ENCODE peak calls at places on chromosomes 13 and 19, in eight cellular contexts. D, N, Q, R, O, X, H and Y are unnamed samples.

GRCh38 chr13:71979616-71980015 is 112.6 kb upstream of the DACH1 start:
- DNase-seq in N (no peak), R (peak; percentile 1), H (no peak), O (peak; percentile 49), D (no peak), X (no peak), Q (no peak), Y (no peak)

GRCh38 chr19:40745402-40745780 is 4.9 kb downstream of the ACTMAP start:
- DNase-seq in H (no peak), Q (no peak), N (no peak), X (no peak), O (no peak), R (no peak), D (peak; percentile 86), Y (no peak)

GRCh38 chr13:24822640-24823039 is 58.7 kb downstream of the RNF17 start:
- DNase-seq in X (no peak), H (no peak), D (no peak), O (no peak), Q (no peak), N (no peak), R (no peak), Y (no peak)

GRCh38 chr13:109145631-109146030 is 516.2 kb downstream of the MYO16 start:
- DNase-seq in O (peak; percentile 70), Q (no peak), D (peak; percentile 84), H (no peak), N (no peak), X (peak; percentile 30), R (peak; percentile 78), Y (peak; percentile 55)

GRCh38 chr13:105642511-105642958 is 892.9 kb downstream of the EFNB2 start:
- DNase-seq in H (no peak), X (no peak), D (no peak), Q (no peak), O (no peak), N (no peak), R (peak; percentile 64), Y (no peak)

GRCh38 chr13:30708541-30708940 is 26.8 kb upstream of the ALOX5AP start:
- DNase-seq in X (no peak), O (no peak), D (peak; percentile 79), R (no peak), H (no peak), Q (no peak), N (no peak), Y (no peak)

GRCh38 chr13:76822691-76823267 is 63.4 kb downstream of the KCTD12 start:
- DNase-seq in Q (no peak), D (peak; percentile 74), N (no peak), X (no peak), R (peak; percentile 10), O (no peak), H (no peak), Y (no peak)

GRCh38 chr19:39544201-39544903 is 4.4 kb upstream of the EID2 start:
- DNase-seq in R (no peak), H (no peak), O (no peak), D (peak; percentile 41), N (no peak), X (no peak), Q (no peak), Y (no peak)

GRCh38 chr19:55479045-55479444 is 2.6 kb downstream of the ZNF628 start:
- DNase-seq in N (no peak), X (no peak), R (no peak), H (no peak), Q (no peak), D (no peak), O (no peak), Y (no peak)

GRCh38 chr19:3778104-3778867 is 6.3 kb upstream of the RAX2 start:
- DNase-seq in Q (no peak), H (no peak), O (no peak), N (no peak), R (no peak), X (no peak), D (no peak), Y (no peak)

GRCh38 chr19:31548941-31549340 is 199.7 kb upstream of the TSHZ3 start:
- DNase-seq in H (no peak), R (peak; percentile 33), X (no peak), O (peak; percentile 50), N (peak; percentile 18), Q (peak; percentile 37), D (peak; percentile 63), Y (no peak)

GRCh38 chr19:44212865-44213346 is 574 bp downstream of the ZNF227 start:
- DNase-seq in N (no peak), O (peak; percentile 53), R (peak; percentile 40), H (no peak), D (peak; percentile 34), Q (no peak), X (no peak), Y (peak; percentile 2)

GRCh38 chr19:3832001-3832400 is 36.8 kb downstream of the ZFR2 start:
- DNase-seq in H (no peak), N (no peak), D (no peak), R (no peak), X (no peak), O (no peak), Q (no peak), Y (no peak)

GRCh38 chr19:18469245-18470107 is 31.5 kb upstream of the ISYNA1 start:
- DNase-seq in D (peak; percentile 80), R (peak; percentile 81), X (peak; percentile 71), H (peak; percentile 82), O (peak; percentile 89), N (peak; percentile 69), Q (peak; percentile 76), Y (no peak)

GRCh38 chr19:39814595-39814994 is 19.4 kb downstream of the DYRK1B start:
- DNase-seq in D (no peak), X (no peak), H (no peak), O (no peak), Q (no peak), R (no peak), N (no peak), Y (no peak)

GRCh38 chr19:39007096-39007495 is 25.3 kb downstream of the FBXO27 start:
- DNase-seq in O (peak; percentile 13), R (no peak), Q (no peak), D (no peak), N (no peak), H (no peak), X (no peak), Y (no peak)

GRCh38 chr13:19984430-19985218 is 26.1 kb downstream of the ZMYM2 start:
- DNase-seq in Q (no peak), N (no peak), H (no peak), D (peak; percentile 66), X (no peak), R (peak; percentile 16), O (peak; percentile 84), Y (peak; percentile 24)

GRCh38 chr13:75635101-75635620 is 969 bp upstream of the LMO7 start:
- DNase-seq in X (no peak), R (no peak), D (no peak), Q (no peak), N (no peak), O (peak; percentile 41), H (peak; percentile 64), Y (no peak)

GRCh38 chr13:114222461-114222968 is 12.2 kb upstream of the CDC16 start:
- DNase-seq in X (peak; percentile 30), D (peak; percentile 75), O (no peak), N (no peak), H (no peak), R (no peak), Q (peak; percentile 24), Y (no peak)

GRCh38 chr19:46990998-46991676 is 28.5 kb upstream of the NPAS1 start:
- DNase-seq in X (peak; percentile 86), H (peak; percentile 84), D (peak; percentile 92), R (peak; percentile 85), N (peak; percentile 83), O (peak; percentile 97), Q (peak; percentile 78), Y (peak; percentile 67)
- H3K4me3 ChIP-seq in X (no peak overlapping the region), H (no peak overlapping the region), D (no peak overlapping the region), R (no peak overlapping the region), N (peak overlapping the region; percentile 8), O (no peak overlapping the region), Q (no peak overlapping the region), Y (no peak overlapping the region)

GRCh38 chr19:989381-990081 is 5.4 kb downstream of the WDR18 start:
- DNase-seq in Q (no peak), H (no peak), O (no peak), X (no peak), R (no peak), D (no peak), N (no peak), Y (no peak)
- TF ChIP-seq CTCF in Q (peak; percentile 6), H (no peak), O (peak; percentile 56), X (no peak), R (no peak), D (peak; percentile 29), N (peak; percentile 20), Y (peak; percentile 30)

DNA sequence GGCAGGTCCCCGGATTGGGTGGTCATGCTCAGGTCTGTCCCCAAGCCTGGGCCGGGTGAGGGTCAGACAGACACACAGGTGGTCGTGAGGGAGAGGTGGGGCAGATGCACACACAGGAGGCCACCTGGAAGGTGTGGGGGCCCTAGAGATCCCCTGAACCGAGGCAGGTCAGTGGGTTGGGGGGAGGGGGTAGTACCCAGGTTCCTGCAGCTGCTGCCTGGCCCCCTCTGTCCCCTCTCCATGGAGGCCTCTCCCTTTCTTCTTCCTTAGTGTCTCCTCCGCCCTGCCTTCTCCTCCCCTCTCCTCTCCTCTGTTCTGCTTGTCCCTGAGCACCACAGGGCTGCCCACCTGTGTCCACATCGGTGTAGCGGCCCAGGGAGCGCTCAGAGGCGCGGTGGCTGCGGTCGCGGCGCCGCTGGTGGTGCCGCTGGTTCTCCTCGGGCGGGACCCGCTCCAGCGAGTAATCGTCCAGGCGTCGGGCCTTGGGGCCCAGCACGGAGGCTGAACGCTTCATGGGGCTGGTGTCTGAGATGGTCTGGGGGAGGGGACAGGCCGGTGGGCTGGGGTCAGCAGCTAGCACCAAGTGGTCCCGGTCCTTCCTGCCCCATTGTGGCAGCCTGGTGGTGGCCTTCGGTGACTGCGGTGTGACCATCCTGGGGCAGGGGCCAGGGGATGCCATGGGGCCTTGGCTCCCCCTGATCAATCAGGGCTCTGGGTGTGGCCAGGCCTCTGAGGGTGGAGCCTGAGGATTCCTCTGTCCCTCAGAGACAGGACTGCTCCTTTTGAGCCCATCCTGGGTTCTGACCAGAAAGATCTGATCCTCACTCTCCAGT is 59.0 kb downstream of the IER2 start:
- DNase-seq in O (peak; percentile 56), X (no peak), H (no peak), N (no peak), D (no peak), Q (no peak), R (no peak), Y (no peak)
- H3K4me3 ChIP-seq in O (peak overlapping the region; percentile 17), X (no peak overlapping the region), H (no peak overlapping the region), N (peak overlapping the region; percentile 66), D (no peak overlapping the region), Q (peak overlapping the region; percentile 54), R (no peak overlapping the region), Y (no peak overlapping the region)

DNA sequence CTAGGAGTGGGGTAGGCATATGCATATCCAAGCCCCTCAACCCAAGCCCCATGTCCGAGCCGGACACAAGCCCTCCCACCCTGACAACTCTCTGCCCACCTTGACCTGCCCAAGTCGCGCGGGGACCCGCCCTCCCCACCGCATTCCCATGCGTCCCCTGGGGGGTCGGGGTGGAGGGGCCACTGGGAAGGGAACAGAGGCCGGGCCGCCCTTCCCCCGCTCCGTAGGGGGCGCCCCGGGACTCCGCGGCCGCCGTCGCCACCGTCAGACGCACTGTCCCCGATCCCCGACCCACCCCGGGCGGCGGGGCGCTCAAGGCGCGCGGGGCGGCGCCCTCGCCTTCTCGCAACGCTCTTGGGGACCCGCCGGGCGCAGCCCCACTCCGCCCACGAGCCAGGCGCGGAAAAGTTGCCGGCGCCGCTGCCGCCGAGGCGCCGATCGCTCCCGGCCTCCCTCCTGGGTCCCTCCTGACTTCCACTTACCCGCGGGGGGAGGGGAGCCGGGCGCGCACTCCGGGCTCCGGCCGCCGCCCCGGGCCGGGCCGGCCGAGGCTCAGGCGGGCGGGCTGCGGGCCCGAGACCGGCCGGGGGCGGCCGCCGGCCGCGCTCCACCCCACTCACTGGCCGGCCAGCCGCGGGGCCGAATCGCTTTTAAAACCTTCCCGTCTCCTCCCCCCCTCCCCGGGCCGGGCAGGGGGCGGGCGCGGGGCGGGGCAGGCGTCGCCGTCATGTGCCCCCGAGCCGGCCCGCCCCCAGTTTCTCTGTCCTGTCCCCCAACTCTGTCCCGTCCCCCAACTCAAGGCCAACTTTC is 34.4 kb upstream of the NANOS3 start:
- DNase-seq in O (no peak), D (peak; percentile 84), H (peak; percentile 93), R (peak; percentile 82), X (peak; percentile 88), N (peak; percentile 91), Q (peak; percentile 91), Y (no peak)
- TF ChIP-seq CTCF in O (no peak), D (no peak), H (peak; percentile 16), R (no peak), X (no peak), N (peak; percentile 22), Q (peak; percentile 11), Y (no peak)